ENCODE peak calls at places on chromosomes 13 and 19, in seven cellular contexts. E, V, T, Q, G, F and I are unnamed samples.

GRCh38 chr19:17938092-17938845 is 5.5 kb downstream of the CCDC124 start:
- DNase-seq in E (peak; percentile 73), V (peak; percentile 74), T (peak; percentile 81), Q (peak; percentile 82), G (peak; percentile 80), F (peak; percentile 82), I (no peak)

GRCh38 chr13:99660101-99660500 is 158.8 kb downstream of the TM9SF2 start:
- DNase-seq in E (no peak), V (no peak), T (no peak), Q (no peak), G (no peak), F (no peak), I (no peak)

GRCh38 chr13:105961438-105961837 is 574.0 kb downstream of the EFNB2 start:
- DNase-seq in E (no peak), V (no peak), T (no peak), Q (no peak), G (no peak), F (no peak), I (no peak)

GRCh38 chr19:19145281-19145999 is 7.2 kb upstream of the TMEM161A start:
- DNase-seq in E (no peak), V (no peak), T (no peak), Q (no peak), G (no peak), F (no peak), I (no peak)

GRCh38 chr13:24217601-24218281 is 57.2 kb downstream of the SPATA13 start:
- DNase-seq in E (no peak), V (no peak), T (no peak), Q (no peak), G (no peak), F (peak; percentile 19), I (no peak)

GRCh38 chr13:38636756-38637155 is 50.1 kb upstream of the FREM2 start:
- DNase-seq in E (no peak), V (no peak), T (no peak), Q (no peak), G (no peak), F (peak; percentile 21), I (no peak)

GRCh38 chr19:40523322-40524047 is 53.2 kb upstream of the SHKBP1 start:
- DNase-seq in E (no peak), V (peak; percentile 36), T (peak; percentile 39), Q (no peak), G (peak; percentile 49), F (peak; percentile 93), I (no peak)

GRCh38 chr19:51071006-51071405 is 6.1 kb upstream of the KLK13 start:
- DNase-seq in E (no peak), V (no peak), T (no peak), Q (no peak), G (no peak), F (no peak), I (no peak)

GRCh38 chr13:110128546-110128945 is 178.4 kb downstream of the COL4A1 start:
- DNase-seq in E (no peak), V (no peak), T (no peak), Q (no peak), G (no peak), F (no peak), I (no peak)
- H3K27ac ChIP-seq in E (no peak overlapping the region), V (no peak overlapping the region), T (no peak overlapping the region), Q (no peak overlapping the region), G (peak overlapping the region; percentile 69), F (no peak overlapping the region), I (peak overlapping the region; percentile 94)

DNA sequence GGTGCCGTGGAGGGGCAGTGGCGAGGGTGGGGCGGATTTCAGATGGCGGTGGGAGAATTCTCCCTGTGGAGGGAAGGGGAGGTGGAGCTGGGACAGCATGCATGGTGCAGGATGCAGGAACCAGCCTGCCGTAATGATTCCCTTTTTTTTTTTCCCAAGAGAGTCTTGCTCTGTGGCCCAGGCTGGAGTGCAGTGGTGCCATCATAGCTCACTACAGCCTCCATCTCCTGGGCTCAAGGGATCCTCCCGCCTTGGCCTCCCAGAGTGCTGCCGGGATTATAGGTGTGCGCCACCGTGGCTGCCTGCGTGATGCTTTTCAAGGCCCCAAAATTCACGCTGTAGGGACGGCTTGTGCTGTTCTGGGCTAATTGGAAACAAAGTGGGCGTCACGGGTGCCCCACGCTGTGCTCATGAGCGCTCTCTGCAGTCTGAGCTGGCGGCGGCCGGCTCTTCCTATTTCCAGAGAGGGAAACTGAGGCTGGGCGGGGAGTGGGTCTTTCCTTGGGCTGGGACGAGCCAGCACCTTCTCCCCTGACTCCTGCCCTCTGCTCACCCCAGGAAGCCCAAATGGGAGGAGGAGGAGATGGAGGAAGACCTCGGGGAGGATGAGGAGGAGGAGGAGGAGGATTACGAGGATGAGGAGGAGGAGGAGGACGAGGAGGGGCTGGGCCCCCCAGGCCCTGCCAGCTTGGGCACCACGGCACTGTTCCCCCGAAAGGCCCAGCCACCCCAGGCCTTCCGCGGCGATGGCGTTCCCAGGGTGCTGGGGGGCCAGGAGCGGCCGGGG is 6.2 kb downstream of the ARID3A start:
- DNase-seq in E (no peak), V (no peak), T (no peak), Q (no peak), G (no peak), F (no peak), I (no peak)
- H3K27ac ChIP-seq in E (no peak overlapping the region), V (no peak overlapping the region), T (no peak overlapping the region), Q (no peak overlapping the region), G (no peak overlapping the region), F (no peak overlapping the region), I (no peak overlapping the region)

DNA sequence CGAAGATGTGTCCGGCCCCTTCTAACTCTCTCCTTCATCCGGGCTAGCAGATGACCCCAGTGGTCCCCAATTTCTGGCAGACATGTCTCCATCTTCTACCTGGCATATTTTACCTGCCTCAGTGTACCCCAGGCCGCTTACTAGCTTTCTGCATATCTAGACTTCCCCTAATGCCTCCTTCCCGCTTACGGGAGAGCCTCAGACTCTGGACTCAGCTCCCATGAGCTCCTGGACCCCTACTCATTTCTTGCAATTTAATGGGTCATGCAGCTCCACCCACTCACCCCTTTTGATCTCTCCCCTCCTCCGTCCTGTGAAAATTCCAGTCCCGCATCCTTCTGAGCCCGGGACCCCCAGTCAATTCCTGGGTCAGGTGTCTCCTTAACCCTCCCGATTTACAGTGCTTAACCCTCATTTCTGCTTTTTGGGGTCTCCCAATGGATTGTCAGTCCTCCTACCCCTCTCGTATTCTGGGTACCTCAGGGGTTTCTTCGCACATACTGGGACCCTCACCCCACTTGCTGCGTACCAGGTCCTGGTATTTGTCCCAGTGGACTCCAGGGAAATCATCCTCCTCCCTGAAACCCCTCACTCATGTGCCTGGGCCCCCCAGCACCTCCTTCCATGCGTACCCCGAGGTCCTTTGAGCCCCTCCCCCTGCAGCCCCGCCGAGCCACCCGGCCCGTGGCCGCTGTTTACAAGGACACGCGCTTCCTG is 500 bp upstream of the JUNB start:
- DNase-seq in E (no peak), V (no peak), T (no peak), Q (no peak), G (peak; percentile 20), F (no peak), I (no peak)
- H3K27ac ChIP-seq in E (peak overlapping the region; percentile 98), V (peak overlapping the region; percentile 94), T (peak overlapping the region; percentile 100), Q (peak overlapping the region; percentile 98), G (peak overlapping the region; percentile 99), F (no peak overlapping the region), I (peak overlapping the region; percentile 99)

DNA sequence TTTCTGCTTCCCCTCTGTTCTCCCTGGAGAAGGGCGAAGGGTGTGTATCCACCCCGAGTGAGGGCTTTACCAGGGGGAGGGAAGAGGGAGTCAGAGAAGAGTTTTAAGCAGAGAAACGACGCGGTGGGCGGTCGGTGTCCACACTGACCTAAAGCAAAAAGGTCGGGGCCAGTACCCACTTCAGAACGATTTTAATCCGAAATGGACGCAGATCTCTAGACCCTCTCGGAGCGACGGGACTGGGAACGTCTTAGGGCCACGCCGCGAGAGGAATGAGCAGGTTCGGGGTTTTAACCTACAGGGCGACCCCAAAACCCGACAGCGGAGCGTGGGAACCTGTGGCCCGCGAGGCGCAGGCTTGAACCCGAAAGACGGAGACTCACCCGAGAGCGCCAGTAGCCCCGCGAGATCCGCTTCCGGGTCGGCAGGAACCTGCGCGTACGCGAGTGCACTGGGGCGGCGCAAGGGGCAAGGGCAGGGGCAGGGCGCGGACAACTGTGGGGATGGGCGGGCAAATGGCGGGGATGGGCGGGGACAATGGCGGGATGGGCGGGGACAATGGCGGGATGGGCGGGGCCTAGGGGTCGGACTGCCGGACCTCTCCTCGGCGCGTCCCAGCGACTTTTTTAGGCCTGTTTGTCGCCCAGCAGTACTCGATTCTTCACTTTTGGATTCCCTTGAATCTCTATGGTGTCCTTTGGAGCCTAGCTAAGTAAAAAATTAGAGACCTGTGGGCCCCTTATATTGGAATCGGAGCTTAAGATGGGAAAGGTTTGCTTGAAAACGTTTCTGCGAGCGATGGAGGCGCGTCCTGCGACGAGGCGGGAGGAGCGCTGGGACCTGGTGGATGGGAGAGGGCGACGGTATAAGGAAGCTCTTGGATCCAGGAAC is at the start of gene ZNF677:
- DNase-seq in E (peak; percentile 91), V (peak; percentile 94), T (peak; percentile 90), Q (peak; percentile 96), G (peak; percentile 93), F (peak; percentile 90), I (peak; percentile 90)
- H3K27ac ChIP-seq in E (peak within 1 kb of the TSS; percentile 83), V (peak within 1 kb of the TSS; percentile 90), T (no peak within 1 kb of the TSS), Q (peak within 1 kb of the TSS; percentile 89), G (peak within 1 kb of the TSS; percentile 76), F (peak within 1 kb of the TSS; percentile 20), I (peak within 1 kb of the TSS; percentile 16)